ENCODE peak calls at places on chromosomes 2 and 18, in ten cellular contexts. One of them, this sample, is unnamed.

GRCh38 chr2:119659601-119660342 is 19.2 kb upstream of the TMEM177 start:
- DNase-seq in fibroblast of the conjunctiva: no peak
- DNase-seq in activated CD4-positive, alpha-beta T cell treated with anti-CD3 and anti-CD28 coated beads for 48 hours: peak
- DNase-seq in amniotic stem cell: no peak
- DNase-seq in progenitor cell of endocrine pancreas: no peak
- DNase-seq in NCI-H345: peak
- DNase-seq in mammary epithelial cell: no peak
- DNase-seq in endodermal cell: peak
- DNase-seq in GM04504: no peak
- DNase-seq in fibroblast of the aortic adventitia: peak
- DNase-seq in this sample: no peak

GRCh38 chr2:224938670-224939309 is 103.5 kb downstream of the DOCK10 start:
- DNase-seq in fibroblast of the conjunctiva: no peak
- DNase-seq in activated CD4-positive, alpha-beta T cell treated with anti-CD3 and anti-CD28 coated beads for 48 hours: no peak
- DNase-seq in amniotic stem cell: no peak
- DNase-seq in progenitor cell of endocrine pancreas: no peak
- DNase-seq in NCI-H345: peak
- DNase-seq in mammary epithelial cell: no peak
- DNase-seq in endodermal cell: no peak
- DNase-seq in GM04504: no peak
- DNase-seq in fibroblast of the aortic adventitia: no peak
- DNase-seq in this sample: no peak

GRCh38 chr2:58620127-58620526 is 379.0 kb upstream of the FANCL start:
- DNase-seq in fibroblast of the conjunctiva: peak
- DNase-seq in activated CD4-positive, alpha-beta T cell treated with anti-CD3 and anti-CD28 coated beads for 48 hours: no peak
- DNase-seq in amniotic stem cell: no peak
- DNase-seq in progenitor cell of endocrine pancreas: no peak
- DNase-seq in NCI-H345: no peak
- DNase-seq in mammary epithelial cell: peak
- DNase-seq in endodermal cell: no peak
- DNase-seq in GM04504: no peak
- DNase-seq in fibroblast of the aortic adventitia: peak
- DNase-seq in this sample: no peak

GRCh38 chr18:55186588-55186987 is 227.3 kb upstream of the CCDC68 start:
- DNase-seq in fibroblast of the conjunctiva: no peak
- DNase-seq in activated CD4-positive, alpha-beta T cell treated with anti-CD3 and anti-CD28 coated beads for 48 hours: no peak
- DNase-seq in amniotic stem cell: no peak
- DNase-seq in progenitor cell of endocrine pancreas: no peak
- DNase-seq in NCI-H345: no peak
- DNase-seq in mammary epithelial cell: no peak
- DNase-seq in endodermal cell: no peak
- DNase-seq in GM04504: no peak
- DNase-seq in fibroblast of the aortic adventitia: no peak
- DNase-seq in this sample: no peak

GRCh38 chr2:171939058-171939753 is 16.9 kb downstream of the HAT1 start:
- DNase-seq in fibroblast of the conjunctiva: no peak
- DNase-seq in activated CD4-positive, alpha-beta T cell treated with anti-CD3 and anti-CD28 coated beads for 48 hours: no peak
- DNase-seq in amniotic stem cell: no peak
- DNase-seq in progenitor cell of endocrine pancreas: no peak
- DNase-seq in NCI-H345: no peak
- DNase-seq in mammary epithelial cell: no peak
- DNase-seq in endodermal cell: no peak
- DNase-seq in GM04504: no peak
- DNase-seq in fibroblast of the aortic adventitia: no peak
- DNase-seq in this sample: no peak

GRCh38 chr2:31987454-31987853 is 23.4 kb downstream of the MEMO1 start:
- DNase-seq in fibroblast of the conjunctiva: peak
- DNase-seq in activated CD4-positive, alpha-beta T cell treated with anti-CD3 and anti-CD28 coated beads for 48 hours: no peak
- DNase-seq in amniotic stem cell: no peak
- DNase-seq in progenitor cell of endocrine pancreas: no peak
- DNase-seq in NCI-H345: no peak
- DNase-seq in mammary epithelial cell: peak
- DNase-seq in endodermal cell: no peak
- DNase-seq in GM04504: no peak
- DNase-seq in fibroblast of the aortic adventitia: peak
- DNase-seq in this sample: no peak

GRCh38 chr2:153870308-153870707 is 1.4 kb upstream of the GALNT13 start:
- DNase-seq in fibroblast of the conjunctiva: no peak
- DNase-seq in activated CD4-positive, alpha-beta T cell treated with anti-CD3 and anti-CD28 coated beads for 48 hours: no peak
- DNase-seq in amniotic stem cell: no peak
- DNase-seq in progenitor cell of endocrine pancreas: no peak
- DNase-seq in NCI-H345: peak
- DNase-seq in mammary epithelial cell: no peak
- DNase-seq in endodermal cell: no peak
- DNase-seq in GM04504: no peak
- DNase-seq in fibroblast of the aortic adventitia: no peak
- DNase-seq in this sample: no peak

GRCh38 chr2:212998629-212999359 is 152.6 kb downstream of the IKZF2 start:
- DNase-seq in fibroblast of the conjunctiva: no peak
- DNase-seq in activated CD4-positive, alpha-beta T cell treated with anti-CD3 and anti-CD28 coated beads for 48 hours: no peak
- DNase-seq in amniotic stem cell: no peak
- DNase-seq in progenitor cell of endocrine pancreas: no peak
- DNase-seq in NCI-H345: no peak
- DNase-seq in mammary epithelial cell: peak
- DNase-seq in endodermal cell: no peak
- DNase-seq in GM04504: no peak
- DNase-seq in fibroblast of the aortic adventitia: peak
- DNase-seq in this sample: no peak

GRCh38 chr2:177772529-177772928 is 300.0 kb downstream of the PDE11A start:
- DNase-seq in fibroblast of the conjunctiva: no peak
- DNase-seq in activated CD4-positive, alpha-beta T cell treated with anti-CD3 and anti-CD28 coated beads for 48 hours: no peak
- DNase-seq in amniotic stem cell: no peak
- DNase-seq in progenitor cell of endocrine pancreas: no peak
- DNase-seq in NCI-H345: peak
- DNase-seq in mammary epithelial cell: peak
- DNase-seq in endodermal cell: no peak
- DNase-seq in GM04504: no peak
- DNase-seq in fibroblast of the aortic adventitia: peak
- DNase-seq in this sample: no peak

GRCh38 chr2:99512081-99512480 is 22.3 kb upstream of the REV1 start:
- DNase-seq in fibroblast of the conjunctiva: no peak
- DNase-seq in activated CD4-positive, alpha-beta T cell treated with anti-CD3 and anti-CD28 coated beads for 48 hours: no peak
- DNase-seq in amniotic stem cell: no peak
- DNase-seq in progenitor cell of endocrine pancreas: no peak
- DNase-seq in NCI-H345: no peak
- DNase-seq in mammary epithelial cell: no peak
- DNase-seq in endodermal cell: no peak
- DNase-seq in GM04504: no peak
- DNase-seq in fibroblast of the aortic adventitia: peak
- DNase-seq in this sample: no peak

GRCh38 chr2:112547333-112547732 is 5.1 kb downstream of the POLR1B start:
- DNase-seq in fibroblast of the conjunctiva: peak
- DNase-seq in activated CD4-positive, alpha-beta T cell treated with anti-CD3 and anti-CD28 coated beads for 48 hours: no peak
- DNase-seq in amniotic stem cell: no peak
- DNase-seq in progenitor cell of endocrine pancreas: no peak
- DNase-seq in NCI-H345: no peak
- DNase-seq in mammary epithelial cell: peak
- DNase-seq in endodermal cell: no peak
- DNase-seq in GM04504: peak
- DNase-seq in fibroblast of the aortic adventitia: peak
- DNase-seq in this sample: no peak

GRCh38 chr2:157328133-157328532 is 2.5 kb upstream of the ERMN start:
- DNase-seq in fibroblast of the conjunctiva: no peak
- DNase-seq in activated CD4-positive, alpha-beta T cell treated with anti-CD3 and anti-CD28 coated beads for 48 hours: no peak
- DNase-seq in amniotic stem cell: no peak
- DNase-seq in progenitor cell of endocrine pancreas: no peak
- DNase-seq in NCI-H345: no peak
- DNase-seq in mammary epithelial cell: no peak
- DNase-seq in endodermal cell: no peak
- DNase-seq in GM04504: peak
- DNase-seq in fibroblast of the aortic adventitia: no peak
- DNase-seq in this sample: no peak

GRCh38 chr2:157480182-157480961 is 36.5 kb upstream of the CYTIP start:
- DNase-seq in fibroblast of the conjunctiva: peak
- DNase-seq in activated CD4-positive, alpha-beta T cell treated with anti-CD3 and anti-CD28 coated beads for 48 hours: peak
- DNase-seq in amniotic stem cell: no peak
- DNase-seq in progenitor cell of endocrine pancreas: no peak
- DNase-seq in NCI-H345: no peak
- DNase-seq in mammary epithelial cell: peak
- DNase-seq in endodermal cell: no peak
- DNase-seq in GM04504: peak
- DNase-seq in fibroblast of the aortic adventitia: peak
- DNase-seq in this sample: no peak

GRCh38 chr2:208147008-208147407 is 1.1 kb upstream of the CRYGB start:
- DNase-seq in fibroblast of the conjunctiva: no peak
- DNase-seq in activated CD4-positive, alpha-beta T cell treated with anti-CD3 and anti-CD28 coated beads for 48 hours: no peak
- DNase-seq in amniotic stem cell: no peak
- DNase-seq in progenitor cell of endocrine pancreas: no peak
- DNase-seq in NCI-H345: no peak
- DNase-seq in mammary epithelial cell: no peak
- DNase-seq in endodermal cell: no peak
- DNase-seq in GM04504: no peak
- DNase-seq in fibroblast of the aortic adventitia: no peak
- DNase-seq in this sample: no peak

GRCh38 chr2:85699325-85699724 is 5.2 kb downstream of the GNLY start:
- DNase-seq in fibroblast of the conjunctiva: no peak
- DNase-seq in activated CD4-positive, alpha-beta T cell treated with anti-CD3 and anti-CD28 coated beads for 48 hours: no peak
- DNase-seq in amniotic stem cell: no peak
- DNase-seq in progenitor cell of endocrine pancreas: no peak
- DNase-seq in NCI-H345: no peak
- DNase-seq in mammary epithelial cell: no peak
- DNase-seq in endodermal cell: no peak
- DNase-seq in GM04504: no peak
- DNase-seq in fibroblast of the aortic adventitia: no peak
- DNase-seq in this sample: no peak

GRCh38 chr2:106547516-106547915 is 60.4 kb downstream of the CD8B2 start:
- DNase-seq in fibroblast of the conjunctiva: no peak
- DNase-seq in activated CD4-positive, alpha-beta T cell treated with anti-CD3 and anti-CD28 coated beads for 48 hours: no peak
- DNase-seq in amniotic stem cell: no peak
- DNase-seq in progenitor cell of endocrine pancreas: no peak
- DNase-seq in NCI-H345: no peak
- DNase-seq in mammary epithelial cell: no peak
- DNase-seq in endodermal cell: no peak
- DNase-seq in GM04504: no peak
- DNase-seq in fibroblast of the aortic adventitia: no peak
- DNase-seq in this sample: no peak

GRCh38 chr2:48118895-48119294 is 212.6 kb upstream of the FBXO11 start:
- DNase-seq in fibroblast of the conjunctiva: no peak
- DNase-seq in activated CD4-positive, alpha-beta T cell treated with anti-CD3 and anti-CD28 coated beads for 48 hours: no peak
- DNase-seq in amniotic stem cell: no peak
- DNase-seq in progenitor cell of endocrine pancreas: no peak
- DNase-seq in NCI-H345: no peak
- DNase-seq in mammary epithelial cell: no peak
- DNase-seq in endodermal cell: no peak
- DNase-seq in GM04504: no peak
- DNase-seq in fibroblast of the aortic adventitia: no peak
- DNase-seq in this sample: no peak

GRCh38 chr2:194557993-194558392 is 1099.0 kb upstream of the SLC39A10 start:
- DNase-seq in fibroblast of the conjunctiva: no peak
- DNase-seq in activated CD4-positive, alpha-beta T cell treated with anti-CD3 and anti-CD28 coated beads for 48 hours: no peak
- DNase-seq in amniotic stem cell: no peak
- DNase-seq in progenitor cell of endocrine pancreas: no peak
- DNase-seq in NCI-H345: no peak
- DNase-seq in mammary epithelial cell: no peak
- DNase-seq in endodermal cell: no peak
- DNase-seq in GM04504: no peak
- DNase-seq in fibroblast of the aortic adventitia: no peak
- DNase-seq in this sample: no peak

GRCh38 chr18:42174909-42175308 is 219.9 kb downstream of the PIK3C3 start:
- DNase-seq in fibroblast of the conjunctiva: no peak
- DNase-seq in activated CD4-positive, alpha-beta T cell treated with anti-CD3 and anti-CD28 coated beads for 48 hours: no peak
- DNase-seq in amniotic stem cell: no peak
- DNase-seq in progenitor cell of endocrine pancreas: peak
- DNase-seq in NCI-H345: no peak
- DNase-seq in mammary epithelial cell: peak
- DNase-seq in endodermal cell: peak
- DNase-seq in GM04504: peak
- DNase-seq in fibroblast of the aortic adventitia: no peak
- DNase-seq in this sample: no peak

GRCh38 chr2:120647487-120647886 is 88.2 kb upstream of the GLI2 start:
- DNase-seq in fibroblast of the conjunctiva: no peak
- DNase-seq in activated CD4-positive, alpha-beta T cell treated with anti-CD3 and anti-CD28 coated beads for 48 hours: no peak
- DNase-seq in amniotic stem cell: peak
- DNase-seq in progenitor cell of endocrine pancreas: no peak
- DNase-seq in NCI-H345: no peak
- DNase-seq in mammary epithelial cell: peak
- DNase-seq in endodermal cell: no peak
- DNase-seq in GM04504: peak
- DNase-seq in fibroblast of the aortic adventitia: peak
- DNase-seq in this sample: no peak

GRCh38 chr2:219442206-219443015 is 7.8 kb downstream of the SPEG start:
- DNase-seq in fibroblast of the conjunctiva: no peak
- DNase-seq in activated CD4-positive, alpha-beta T cell treated with anti-CD3 and anti-CD28 coated beads for 48 hours: no peak
- DNase-seq in amniotic stem cell: no peak
- DNase-seq in progenitor cell of endocrine pancreas: no peak
- DNase-seq in NCI-H345: peak
- DNase-seq in mammary epithelial cell: no peak
- DNase-seq in endodermal cell: peak
- DNase-seq in GM04504: no peak
- DNase-seq in fibroblast of the aortic adventitia: no peak
- DNase-seq in this sample: no peak

This sample was measured in T-helper 22 cell.